ENCODE peak calls at places on chromosomes 6 and 20, in nine cellular contexts. V is spleen, Y is HepG2, L is HCT116, G is K562, Q is transverse colon, A is IMR-90, D is breast epithelium, H is esophagus muscularis mucosa. F is an unnamed sample. For H3K36me3, the result is how much of the 10 kb centered on the place peaks cover.

GRCh38 chr6:161417712-161418457 is 144.0 kb upstream of the AGPAT4 start:
- DNase-seq in V (no peak), Y (no peak), L (no peak), G (no peak), Q (no peak), A (peak), D (no peak), H (no peak), F (no peak)

GRCh38 chr6:157217198-157217893 is 106.0 kb downstream of the TMEM242 start:
- DNase-seq in V (no peak), Y (no peak), L (no peak), G (no peak), Q (no peak), A (no peak), D (no peak), H (no peak), F (no peak)

GRCh38 chr20:57434390-57434700 is 43.1 kb downstream of the RBM38 start:
- DNase-seq in V (peak), Y (no peak), L (no peak), G (no peak), Q (no peak), A (no peak), D (no peak), H (no peak), F (no peak)

GRCh38 chr6:160974304-160974771 is 17.2 kb upstream of the MAP3K4 start:
- DNase-seq in V (no peak), Y (no peak), L (no peak), G (no peak), Q (peak), A (peak), D (peak), H (peak), F (no peak)

GRCh38 chr20:46354920-46355654 is 46.8 kb upstream of the CDH22 start:
- DNase-seq in V (no peak), Y (no peak), L (no peak), G (no peak), Q (no peak), A (no peak), D (no peak), H (no peak), F (no peak)

GRCh38 chr6:148140772-148141557 is 201.7 kb upstream of the SASH1 start:
- DNase-seq in V (no peak), Y (peak), L (no peak), G (no peak), Q (no peak), A (no peak), D (no peak), H (no peak), F (no peak)

GRCh38 chr20:51272392-51272791 is 249.5 kb upstream of the KCNG1 start:
- DNase-seq in V (no peak), Y (no peak), L (no peak), G (no peak), Q (no peak), A (peak), D (no peak), H (no peak), F (no peak)

GRCh38 chr6:39913391-39913916 is 20.8 kb downstream of the MOCS1 start:
- DNase-seq in V (no peak), Y (no peak), L (no peak), G (no peak), Q (no peak), A (no peak), D (no peak), H (no peak), F (no peak)

GRCh38 chr6:21808551-21809181 is 215.1 kb downstream of the SOX4 start:
- DNase-seq in V (no peak), Y (no peak), L (no peak), G (no peak), Q (peak), A (no peak), D (no peak), H (no peak), F (peak)

GRCh38 chr6:169344651-169345050 is 91.0 kb upstream of the THBS2 start:
- DNase-seq in V (no peak), Y (no peak), L (no peak), G (no peak), Q (no peak), A (no peak), D (no peak), H (peak), F (no peak)

GRCh38 chr6:139641412-139641811 is 267.0 kb upstream of the CITED2 start:
- DNase-seq in V (no peak), Y (no peak), L (no peak), G (no peak), Q (no peak), A (no peak), D (no peak), H (no peak), F (no peak)

GRCh38 chr6:114115659-114116058 is 144.7 kb upstream of the HDAC2 start:
- DNase-seq in V (no peak), Y (no peak), L (no peak), G (no peak), Q (no peak), A (no peak), D (no peak), H (no peak), F (no peak)

GRCh38 chr6:52568320-52568719 is 8.5 kb downstream of the TRAM2 start:
- DNase-seq in V (no peak), Y (no peak), L (no peak), G (no peak), Q (no peak), A (no peak), D (no peak), H (no peak), F (no peak)

GRCh38 chr6:12890171-12890790 is 173.7 kb downstream of the PHACTR1 start:
- DNase-seq in V (no peak), Y (peak), L (peak), G (peak), Q (no peak), A (no peak), D (no peak), H (peak), F (no peak)

GRCh38 chr20:45950330-45950646 is 15.8 kb downstream of the PCIF1 start:
- DNase-seq in V (no peak), Y (no peak), L (no peak), G (no peak), Q (no peak), A (no peak), D (no peak), H (no peak), F (no peak)

GRCh38 chr6:2110504-2110903 is 134.9 kb downstream of the GMDS start:
- DNase-seq in V (no peak), Y (no peak), L (no peak), G (no peak), Q (no peak), A (peak), D (no peak), H (no peak), F (no peak)

GRCh38 chr20:20073851-20074252 is 21.5 kb downstream of the CFAP61 start:
- DNase-seq in V (no peak), Y (no peak), L (no peak), G (no peak), Q (no peak), A (no peak), D (no peak), H (no peak), F (no peak)

GRCh38 chr20:32505723-32506473 is 79.2 kb downstream of the NOL4L start:
- DNase-seq in V (no peak), Y (no peak), L (no peak), G (no peak), Q (no peak), A (no peak), D (no peak), H (no peak), F (no peak)

GRCh38 chr20:55086421-55086820 is 611.0 kb downstream of the DOK5 start:
- DNase-seq in V (no peak), Y (no peak), L (no peak), G (no peak), Q (no peak), A (no peak), D (no peak), H (no peak), F (no peak)

GRCh38 chr6:21438986-21439352 is 154.6 kb upstream of the SOX4 start:
- DNase-seq in V (no peak), Y (no peak), L (no peak), G (no peak), Q (no peak), A (no peak), D (no peak), H (no peak), F (no peak)

GRCh38 chr6:113291751-113292445 is 565.2 kb upstream of the MARCKS start:
- DNase-seq in V (no peak), Y (no peak), L (no peak), G (no peak), Q (no peak), A (peak), D (no peak), H (no peak), F (peak)

GRCh38 chr6:148598690-148599089 is 148.1 kb upstream of the UST start:
- DNase-seq in V (no peak), Y (no peak), L (no peak), G (no peak), Q (no peak), A (no peak), D (no peak), H (no peak), F (no peak)

GRCh38 chr6:845581-845980 is 152.6 kb upstream of the EXOC2 start:
- DNase-seq in V (no peak), Y (no peak), L (no peak), G (no peak), Q (no peak), A (no peak), D (no peak), H (no peak), F (no peak)

GRCh38 chr6:112357801-112358200 is 10.7 kb downstream of the RFPL4B start:
- DNase-seq in V (no peak), Y (no peak), L (no peak), G (no peak), Q (no peak), A (peak), D (no peak), H (peak), F (no peak)

GRCh38 chr6:169174516-169175359 is 78.9 kb downstream of the THBS2 start:
- DNase-seq in V (no peak), Y (no peak), L (no peak), G (peak), Q (no peak), A (no peak), D (no peak), H (no peak), F (no peak)

GRCh38 chr20:50572922-50573777 is 63.0 kb downstream of the PTPN1 start:
- DNase-seq in V (no peak), Y (no peak), L (no peak), G (no peak), Q (no peak), A (peak), D (no peak), H (no peak), F (peak)

GRCh38 chr6:5302995-5303622 is 41.8 kb downstream of the FARS2 start:
- DNase-seq in V (peak), Y (peak), L (peak), G (no peak), Q (peak), A (peak), D (peak), H (peak), F (peak)

GRCh38 chr6:136524936-136525413 is 25.2 kb downstream of the MAP7 start:
- DNase-seq in V (no peak), Y (no peak), L (no peak), G (no peak), Q (no peak), A (no peak), D (no peak), H (no peak), F (no peak)

GRCh38 chr6:156701961-156702360 is 75.2 kb upstream of the ARID1B start:
- DNase-seq in V (no peak), Y (no peak), L (no peak), G (no peak), Q (no peak), A (no peak), D (no peak), H (no peak), F (no peak)

GRCh38 chr6:169725270-169726048 is 1.2 kb upstream of the PHF10 start:
- DNase-seq in V (peak), Y (peak), L (no peak), G (peak), Q (peak), A (peak), D (peak), H (peak), F (peak)

GRCh38 chr20:16069416-16070010 is 503.7 kb downstream of the KIF16B start:
- DNase-seq in V (no peak), Y (no peak), L (no peak), G (no peak), Q (no peak), A (no peak), D (no peak), H (no peak), F (no peak)

GRCh38 chr6:127302728-127303675 is 36.3 kb downstream of the RNF146 start:
- DNase-seq in V (no peak), Y (peak), L (peak), G (peak), Q (peak), A (peak), D (no peak), H (no peak), F (peak)

DNA sequence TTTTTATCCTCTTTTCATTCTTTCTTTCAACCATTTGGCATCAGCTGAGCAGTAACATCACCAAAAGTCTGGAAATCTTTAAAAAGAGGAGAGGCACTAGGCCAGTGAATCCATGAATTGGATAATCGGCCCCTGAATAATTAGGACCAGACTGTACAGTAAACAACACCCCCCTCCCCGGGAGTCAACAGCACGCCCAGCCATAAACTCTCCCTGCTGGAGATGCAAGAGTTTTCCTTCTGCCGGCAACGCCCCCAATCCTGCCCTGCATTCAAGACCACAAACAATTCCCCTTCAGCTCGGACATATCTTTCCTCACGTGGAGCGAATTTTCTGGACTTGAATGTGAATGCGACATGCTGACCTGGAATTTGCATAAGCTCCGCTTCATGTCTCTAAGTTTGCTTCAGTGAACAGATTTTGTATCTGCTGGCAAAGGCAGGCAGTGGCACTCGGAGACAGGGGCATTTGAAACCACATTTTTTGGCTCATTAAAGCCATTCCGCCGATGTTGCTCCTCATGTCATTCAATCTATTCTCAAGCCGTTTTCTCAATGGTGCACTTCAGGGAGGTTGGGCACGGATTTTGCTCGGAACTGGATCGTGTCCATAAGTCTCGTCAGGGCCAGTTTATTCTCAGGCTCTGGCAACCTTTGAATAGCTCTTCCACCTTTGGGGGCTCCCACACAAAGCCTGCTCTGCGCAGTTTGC is 38.0 kb upstream of the GMPR start:
- DNase-seq in V (no peak), Y (no peak), L (no peak), G (no peak), Q (peak), A (no peak), D (no peak), H (no peak), F (peak)
- H3K4me3 ChIP-seq in V (no peak), Y (no peak), L (no peak), G (no peak), Q (peak), A (no peak), D (peak), H (no peak), F (no peak)

GRCh38 chr20:62489186-62489939 is 13.6 kb upstream of the GATA5 start:
- DNase-seq in V (no peak), Y (no peak), L (no peak), G (peak), Q (peak), A (no peak), D (no peak), H (no peak), F (peak)
- TF ChIP-seq POLR2A in V (no peak), Y (no peak), L (no peak), G (no peak), Q (no peak), A (no peak), D (no peak), H (no peak), F (no peak)

GRCh38 chr20:10647909-10648308 is 25.9 kb downstream of the JAG1 start:
- DNase-seq in V (no peak), Y (no peak), L (no peak), G (no peak), Q (peak), A (no peak), D (no peak), H (no peak), F (no peak)
- H3K36me3 ChIP-seq in V (under half), Y (half or more), L (half or more), G (under half), Q (under half), A (half or more), D (under half), H (half or more), F (half or more)

GRCh38 chr6:10687582-10687981 is 6.8 kb downstream of the C6orf52 start:
- DNase-seq in V (no peak), Y (no peak), L (no peak), G (no peak), Q (no peak), A (no peak), D (no peak), H (no peak), F (no peak)
- H3K4me3 ChIP-seq in V (no peak), Y (no peak), L (no peak), G (no peak), Q (no peak), A (no peak), D (no peak), H (no peak), F (no peak)

GRCh38 chr6:30722280-30723112 is 2.3 kb downstream of the TUBB start:
- DNase-seq in V (peak), Y (peak), L (peak), G (peak), Q (peak), A (peak), D (peak), H (peak), F (peak)
- TF ChIP-seq POLR2A in V (no peak), Y (peak), L (no peak), G (peak), Q (peak), A (no peak), D (no peak), H (no peak), F (no peak)

DNA sequence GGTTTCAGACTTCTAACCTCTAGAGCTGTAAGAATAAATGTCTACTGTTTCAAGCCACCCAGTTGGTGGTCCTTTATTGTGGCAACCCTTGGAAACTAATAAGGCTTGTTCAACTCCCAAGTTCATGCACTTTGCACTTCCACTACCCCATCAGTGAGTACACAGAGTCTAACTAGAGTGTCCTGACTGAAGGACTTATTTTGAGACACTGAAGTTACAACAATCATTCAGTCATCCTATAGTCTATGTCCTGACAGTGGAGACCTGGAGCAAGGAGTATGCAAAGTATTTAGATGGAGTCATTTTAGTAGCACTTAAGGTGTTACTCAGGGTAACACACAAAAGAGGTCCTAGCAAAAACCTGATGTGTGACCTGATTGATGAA is 62.6 kb downstream of the VGLL2 start:
- DNase-seq in V (no peak), Y (no peak), L (no peak), G (no peak), Q (no peak), A (no peak), D (no peak), H (no peak), F (no peak)
- H3K36me3 ChIP-seq in V (under half), Y (under half), L (under half), G (under half), Q (under half), A (under half), D (under half), H (under half), F (under half)

DNA sequence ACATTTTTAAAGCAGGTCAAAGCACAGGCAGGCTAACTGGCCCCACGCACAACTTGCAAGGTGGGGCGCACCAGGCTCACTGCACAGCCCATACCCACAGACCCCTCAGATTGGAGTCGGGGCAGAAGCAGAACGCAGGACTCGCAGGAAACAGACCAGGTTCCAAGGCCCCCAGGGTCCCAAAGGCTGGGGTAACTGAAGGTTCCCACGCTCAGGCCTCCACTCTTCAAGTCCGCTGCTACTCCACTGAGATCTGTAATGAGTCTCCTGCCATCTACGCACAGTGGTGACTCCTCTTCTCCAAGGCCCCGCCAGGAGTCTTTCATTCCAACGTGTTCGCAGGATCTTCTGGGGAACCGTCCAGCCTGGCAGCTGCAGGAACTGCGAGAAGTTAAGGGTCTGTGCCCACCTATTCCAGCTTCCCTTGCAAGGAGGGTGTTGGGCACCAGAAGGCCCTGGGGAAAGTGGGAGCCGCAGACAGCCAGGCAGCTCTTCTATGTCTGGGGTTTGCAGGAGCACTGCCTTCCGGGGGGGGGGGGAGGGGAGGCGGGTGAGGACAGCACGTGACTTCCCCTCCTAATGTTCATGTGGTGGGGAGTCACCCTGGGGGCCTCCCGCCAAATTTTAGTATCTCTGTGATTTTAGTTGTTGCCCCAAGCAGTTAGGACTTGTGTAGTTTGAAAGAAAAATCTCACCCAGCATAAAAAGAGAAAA is 2.0 kb upstream of the TAF4 start:
- DNase-seq in V (peak), Y (no peak), L (no peak), G (no peak), Q (no peak), A (no peak), D (no peak), H (no peak), F (no peak)
- H3K4me3 ChIP-seq in V (no peak), Y (peak), L (no peak), G (no peak), Q (peak), A (no peak), D (no peak), H (no peak), F (no peak)

F was measured in thyroid gland.